ENCODE peak calls at places on chromosome 10, in six cellular contexts. P is heart left ventricle, X is Peyer's patch, R is SJSA1, W is astrocyte, C is right lobe of liver. N is an unnamed sample.
A peak's percentile ranks its signal among the peaks of the same experiment; 100 is the strongest.

GRCh38 chr10:87632439-87632838 is 27.2 kb upstream of the PAPSS2 start:
- DNase-seq in P (no peak), X (no peak), R (no peak), W (no peak), C (no peak), N (no peak)

GRCh38 chr10:131930150-131930549 is 29.3 kb downstream of the PPP2R2D start:
- DNase-seq in P (no peak), X (no peak), R (no peak), W (no peak), C (no peak), N (no peak)

GRCh38 chr10:114266521-114266920 is 27.5 kb downstream of the VWA2 start:
- DNase-seq in P (peak; percentile 49), X (no peak), R (no peak), W (peak; percentile 88), C (no peak), N (no peak)

GRCh38 chr10:58919927-58920654 is 256.4 kb upstream of the PHYHIPL start:
- DNase-seq in P (no peak), X (no peak), R (no peak), W (peak; percentile 89), C (no peak), N (no peak)

GRCh38 chr10:84706875-84707274 is 378.5 kb downstream of the CCSER2 start:
- DNase-seq in P (no peak), X (no peak), R (peak; percentile 50), W (no peak), C (no peak), N (no peak)

GRCh38 chr10:106636781-106637491 is 527.6 kb downstream of the SORCS1 start:
- DNase-seq in P (no peak), X (no peak), R (no peak), W (no peak), C (no peak), N (no peak)

GRCh38 chr10:131315343-131315742 is 3.8 kb upstream of the TCERG1L start:
- DNase-seq in P (no peak), X (no peak), R (no peak), W (no peak), C (no peak), N (no peak)

GRCh38 chr10:110918269-110918632 is 729 bp downstream of the BBIP1 start:
- DNase-seq in P (peak; percentile 97), X (peak; percentile 92), R (peak; percentile 98), W (peak; percentile 91), C (no peak), N (peak; percentile 98)

GRCh38 chr10:100895346-100895745 is 17.4 kb upstream of the SLF2 start:
- DNase-seq in P (no peak), X (no peak), R (no peak), W (no peak), C (no peak), N (no peak)

GRCh38 chr10:118373786-118374185 is 31.7 kb upstream of the FAM204A start:
- DNase-seq in P (no peak), X (no peak), R (no peak), W (peak; percentile 87), C (no peak), N (no peak)

GRCh38 chr10:28845009-28845682 is 167.8 kb downstream of the BAMBI start:
- DNase-seq in P (no peak), X (no peak), R (no peak), W (peak; percentile 88), C (no peak), N (no peak)

GRCh38 chr10:126469692-126470091 is 81.4 kb upstream of the ADAM12 start:
- DNase-seq in P (no peak), X (no peak), R (no peak), W (no peak), C (no peak), N (no peak)

GRCh38 chr10:28769147-28769604 is 91.9 kb downstream of the BAMBI start:
- DNase-seq in P (no peak), X (no peak), R (no peak), W (no peak), C (no peak), N (no peak)

GRCh38 chr10:86730227-86730626 is 26.2 kb upstream of the BMPR1A start:
- DNase-seq in P (peak; percentile 76), X (no peak), R (no peak), W (no peak), C (peak; percentile 66), N (no peak)

GRCh38 chr10:42998481-42999384 is 78.1 kb upstream of the RET start:
- DNase-seq in P (no peak), X (no peak), R (peak; percentile 37), W (no peak), C (peak; percentile 37), N (peak; percentile 35)

GRCh38 chr10:129393812-129394211 is 73.2 kb upstream of the MGMT start:
- DNase-seq in P (no peak), X (no peak), R (no peak), W (no peak), C (no peak), N (no peak)

GRCh38 chr10:83654689-83655088 is 484.6 kb upstream of the GHITM start:
- DNase-seq in P (no peak), X (no peak), R (no peak), W (no peak), C (no peak), N (no peak)

GRCh38 chr10:68560916-68561691 is 967 bp downstream of the TET1 start:
- DNase-seq in P (peak; percentile 32), X (no peak), R (peak; percentile 45), W (no peak), C (no peak), N (no peak)

GRCh38 chr10:81603106-81603620 is 271.8 kb upstream of the NRG3 start:
- DNase-seq in P (no peak), X (no peak), R (no peak), W (no peak), C (no peak), N (no peak)

GRCh38 chr10:21166557-21167287 is 269.6 kb upstream of the NEBL start:
- DNase-seq in P (no peak), X (no peak), R (no peak), W (no peak), C (peak; percentile 50), N (peak; percentile 83)

GRCh38 chr10:77377034-77377433 is 260.6 kb downstream of the KCNMA1 start:
- DNase-seq in P (no peak), X (no peak), R (no peak), W (no peak), C (no peak), N (no peak)

DNA sequence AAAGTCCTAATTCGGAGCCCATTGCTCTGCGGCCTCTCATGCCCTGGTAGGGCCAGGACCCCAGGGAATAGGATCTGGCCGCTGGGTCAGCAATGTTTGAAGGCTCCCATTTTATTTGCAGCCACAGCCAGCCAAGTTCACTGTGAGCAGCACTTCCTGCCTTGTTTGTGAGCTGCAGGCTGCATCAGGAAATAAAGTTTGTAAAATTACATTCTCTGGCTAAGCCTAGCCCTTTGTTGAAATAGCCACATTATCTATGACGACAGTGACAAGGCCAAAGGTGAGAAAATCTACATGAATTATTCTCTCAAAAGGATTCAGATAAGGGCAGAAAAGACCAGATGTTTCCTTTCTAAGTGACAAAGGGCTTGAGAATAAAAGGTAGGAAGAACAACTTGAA is 23.7 kb upstream of the ITGB1 start:
- DNase-seq in P (peak; percentile 69), X (no peak), R (no peak), W (peak; percentile 70), C (peak; percentile 54), N (no peak)
- H3K4me3 ChIP-seq in P (no peak overlapping the region), X (no peak overlapping the region), R (no peak overlapping the region), W (no peak overlapping the region), C (no peak overlapping the region), N (no peak overlapping the region)

GRCh38 chr10:60954045-60954444 is 10.1 kb upstream of the RHOBTB1 start:
- DNase-seq in P (no peak), X (no peak), R (no peak), W (no peak), C (no peak), N (no peak)

GRCh38 chr10:60953420-60953819 is 9.4 kb upstream of the RHOBTB1 start:
- DNase-seq in P (no peak), X (no peak), R (no peak), W (no peak), C (no peak), N (no peak)

GRCh38 chr10:60957667-60958221 is 13.8 kb upstream of the RHOBTB1 start:
- DNase-seq in P (no peak), X (no peak), R (no peak), W (no peak), C (no peak), N (no peak)

GRCh38 chr10:60955321-60955720 is 11.3 kb upstream of the RHOBTB1 start:
- DNase-seq in P (no peak), X (no peak), R (no peak), W (no peak), C (no peak), N (no peak)

GRCh38 chr10:60955957-60956425 is 12.0 kb upstream of the RHOBTB1 start:
- DNase-seq in P (no peak), X (no peak), R (no peak), W (peak; percentile 75), C (no peak), N (no peak)
- H3K27me3 ChIP-seq in P (no peaks in the 10 kb centered on the region), X (no peaks in the 10 kb centered on the region), R (no peaks in the 10 kb centered on the region), W (no peaks in the 10 kb centered on the region), C (no peaks in the 10 kb centered on the region), N (no peaks in the 10 kb centered on the region)

GRCh38 chr10:103638948-103639347 is 145.4 kb downstream of the NEURL1 start:
- DNase-seq in P (no peak), X (no peak), R (no peak), W (peak; percentile 49), C (no peak), N (no peak)

GRCh38 chr10:103637855-103638561 is 144.5 kb downstream of the NEURL1 start:
- DNase-seq in P (peak; percentile 92), X (no peak), R (no peak), W (peak; percentile 94), C (no peak), N (no peak)

GRCh38 chr10:103640436-103641181 is 147.1 kb downstream of the NEURL1 start:
- DNase-seq in P (peak; percentile 58), X (no peak), R (no peak), W (peak; percentile 39), C (no peak), N (no peak)

GRCh38 chr10:103643381-103643780 is 149.9 kb downstream of the NEURL1 start:
- DNase-seq in P (no peak), X (no peak), R (no peak), W (no peak), C (no peak), N (no peak)

DNA sequence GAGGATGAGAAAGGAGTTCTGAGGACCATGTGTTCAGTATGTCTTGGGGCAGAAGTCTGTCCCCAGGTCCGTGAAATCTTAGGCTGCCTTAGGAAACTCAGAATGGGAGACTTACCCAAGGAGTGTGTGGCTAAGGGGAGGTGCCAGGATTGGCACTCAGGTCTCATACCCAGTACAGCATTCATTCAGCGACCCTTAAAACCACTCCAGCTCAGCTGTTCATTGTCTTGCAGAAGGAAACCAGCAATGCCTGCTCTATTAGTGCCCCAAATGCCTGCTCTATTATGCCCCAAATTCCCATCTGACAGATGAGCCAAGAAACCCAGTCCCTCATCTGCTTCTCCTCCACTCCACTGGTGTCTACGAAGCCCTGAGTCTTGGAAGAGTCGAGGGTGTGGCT is 147.8 kb downstream of the NEURL1 start:
- DNase-seq in P (no peak), X (no peak), R (no peak), W (no peak), C (no peak), N (no peak)
- H3K36me3 ChIP-seq in P (no peaks in the 10 kb centered on the region), X (no peaks in the 10 kb centered on the region), R (peaks cover 43% of the 10 kb centered on the region), W (no peaks in the 10 kb centered on the region), C (peaks cover 5% of the 10 kb centered on the region), N (no peaks in the 10 kb centered on the region)

DNA sequence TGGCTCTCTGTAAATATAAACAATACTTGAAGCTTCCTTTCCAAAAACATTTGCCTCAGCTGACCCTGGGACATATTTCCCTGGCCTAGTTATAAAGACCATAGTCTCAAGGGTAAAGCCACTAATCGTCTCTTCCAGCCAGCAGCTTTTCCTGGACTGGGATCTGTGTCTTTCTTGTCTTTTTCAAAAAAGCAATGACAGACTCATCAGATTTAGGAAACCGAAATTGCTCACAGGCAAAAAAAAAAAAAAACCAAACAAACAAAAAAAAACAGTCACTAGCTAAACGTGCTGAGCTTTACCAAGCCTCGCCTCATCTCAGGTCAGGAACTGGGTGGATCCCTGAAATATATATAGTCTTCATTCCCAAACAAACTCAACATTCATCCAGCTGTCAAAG is 23.5 kb downstream of the STN1 start:
- DNase-seq in P (no peak), X (no peak), R (no peak), W (no peak), C (no peak), N (no peak)
- H3K4me3 ChIP-seq in P (no peak overlapping the region), X (no peak overlapping the region), R (no peak overlapping the region), W (no peak overlapping the region), C (no peak overlapping the region), N (no peak overlapping the region)

N was measured in lower lobe of right lung.